ENCODE peak calls at places on chromosomes 5 and 9, in nine cellular contexts. I is stomach, V is suprapubic skin, M is A549, Q is transverse colon, D is sigmoid colon, P is K562, Z is tibial nerve, S is HepG2. X is an unnamed sample.

GRCh38 chr5:94173100-94173499 is 431.7 kb upstream of the POU5F2 start:
- DNase-seq in I (no peak), V (no peak), M (no peak), Q (no peak), D (no peak), P (no peak), Z (no peak), S (no peak), X (no peak)

GRCh38 chr5:157491471-157491870 is 31.5 kb downstream of the NIPAL4 start:
- DNase-seq in I (no peak), V (no peak), M (no peak), Q (no peak), D (peak), P (no peak), Z (no peak), S (no peak), X (no peak)

GRCh38 chr9:694499-695154 is 146.9 kb upstream of the DMRT1 start:
- DNase-seq in I (no peak), V (no peak), M (peak), Q (no peak), D (no peak), P (no peak), Z (no peak), S (no peak), X (no peak)

GRCh38 chr5:38870595-38870994 is 24.8 kb downstream of the OSMR start:
- DNase-seq in I (no peak), V (no peak), M (no peak), Q (no peak), D (no peak), P (no peak), Z (no peak), S (no peak), X (no peak)

GRCh38 chr5:1847056-1847455 is 35.7 kb downstream of the IRX4 start:
- DNase-seq in I (no peak), V (no peak), M (no peak), Q (no peak), D (no peak), P (no peak), Z (no peak), S (no peak), X (no peak)

GRCh38 chr5:539469-540214 is 15.4 kb upstream of the SLC9A3 start:
- DNase-seq in I (no peak), V (peak), M (no peak), Q (peak), D (peak), P (no peak), Z (no peak), S (no peak), X (peak)

GRCh38 chr5:179795863-179796833 is 2.4 kb downstream of the LTC4S start:
- DNase-seq in I (peak), V (peak), M (no peak), Q (peak), D (peak), P (no peak), Z (peak), S (peak), X (peak)

GRCh38 chr9:108133680-108134079 is 644.1 kb upstream of the KLF4 start:
- DNase-seq in I (no peak), V (no peak), M (no peak), Q (no peak), D (no peak), P (no peak), Z (no peak), S (no peak), X (no peak)

GRCh38 chr5:135433626-135434426 is 13.3 kb downstream of the DCANP1 start:
- DNase-seq in I (no peak), V (no peak), M (no peak), Q (no peak), D (no peak), P (peak), Z (no peak), S (peak), X (no peak)

GRCh38 chr9:110033869-110034268 is 174.1 kb downstream of the C9orf152 start:
- DNase-seq in I (no peak), V (no peak), M (no peak), Q (no peak), D (no peak), P (no peak), Z (no peak), S (no peak), X (no peak)

GRCh38 chr5:61933787-61934626 is 372.0 kb upstream of the KIF2A start:
- DNase-seq in I (peak), V (no peak), M (peak), Q (peak), D (no peak), P (peak), Z (peak), S (peak), X (peak)

GRCh38 chr9:124869466-124869985 is 7.6 kb downstream of the ARPC5L start:
- DNase-seq in I (peak), V (no peak), M (no peak), Q (peak), D (no peak), P (peak), Z (no peak), S (no peak), X (no peak)

GRCh38 chr5:136276087-136276486 is 83.1 kb upstream of the SMIM32 start:
- DNase-seq in I (no peak), V (no peak), M (no peak), Q (no peak), D (no peak), P (no peak), Z (no peak), S (peak), X (no peak)

GRCh38 chr5:176542596-176543427 is 5.6 kb upstream of the RNF44 start:
- DNase-seq in I (no peak), V (no peak), M (no peak), Q (no peak), D (no peak), P (peak), Z (no peak), S (no peak), X (peak)

GRCh38 chr5:176541338-176542134 is 4.3 kb upstream of the RNF44 start:
- DNase-seq in I (peak), V (no peak), M (no peak), Q (peak), D (no peak), P (no peak), Z (peak), S (peak), X (peak)

GRCh38 chr5:176545388-176545736 is 3.8 kb upstream of the CDHR2 start:
- DNase-seq in I (no peak), V (no peak), M (no peak), Q (no peak), D (no peak), P (no peak), Z (no peak), S (no peak), X (no peak)

GRCh38 chr5:176542135-176542595 is 5.0 kb upstream of the RNF44 start:
- DNase-seq in I (peak), V (no peak), M (no peak), Q (peak), D (no peak), P (peak), Z (no peak), S (no peak), X (peak)

DNA sequence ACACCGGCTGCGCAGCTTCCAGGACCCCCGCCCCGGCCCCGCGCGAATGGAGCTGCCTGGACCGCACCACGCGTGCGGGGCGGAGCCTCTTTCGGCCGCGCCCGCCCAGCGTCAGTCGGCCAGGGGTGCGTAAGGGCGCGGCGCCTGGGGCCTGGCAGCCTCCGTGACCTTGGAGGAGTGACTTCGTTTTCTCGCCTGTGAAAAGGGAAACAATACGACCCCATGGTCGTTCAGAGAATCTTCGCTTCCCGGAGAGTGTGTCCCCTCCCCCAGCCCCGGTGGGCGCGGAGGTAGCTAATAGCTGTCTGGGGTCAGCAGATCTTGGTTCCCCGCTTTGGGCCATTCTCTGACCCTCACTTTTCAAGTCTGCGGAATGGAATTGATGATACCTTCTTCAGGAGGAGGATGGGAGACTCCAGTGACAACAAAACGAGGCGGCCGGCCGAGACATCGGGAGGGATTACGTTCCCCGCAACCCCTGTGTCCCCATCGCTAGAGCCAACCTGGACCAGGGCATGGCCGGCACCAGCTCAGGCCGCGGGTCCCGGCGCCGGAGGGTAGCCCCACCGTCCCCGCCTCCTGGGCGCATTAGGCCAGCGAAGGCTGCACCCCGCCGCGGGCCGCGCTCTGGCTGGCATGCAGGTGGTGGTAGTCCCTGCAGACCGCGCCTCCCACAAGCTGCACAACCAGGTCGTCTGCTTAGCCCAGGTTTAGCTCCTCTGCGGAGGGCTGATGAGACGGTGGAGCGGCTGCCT is 5.5 kb upstream of the CDHR2 start:
- DNase-seq in I (peak), V (no peak), M (peak), Q (peak), D (peak), P (peak), Z (no peak), S (no peak), X (peak)
- TF ChIP-seq POLR2A in I (no peak), V (peak), M (peak), Q (peak), D (peak), P (peak), Z (peak), S (no peak), X (peak)

GRCh38 chr9:21114311-21114710 is 27.3 kb downstream of the IFNW1 start:
- DNase-seq in I (no peak), V (no peak), M (no peak), Q (no peak), D (no peak), P (no peak), Z (no peak), S (no peak), X (no peak)

DNA sequence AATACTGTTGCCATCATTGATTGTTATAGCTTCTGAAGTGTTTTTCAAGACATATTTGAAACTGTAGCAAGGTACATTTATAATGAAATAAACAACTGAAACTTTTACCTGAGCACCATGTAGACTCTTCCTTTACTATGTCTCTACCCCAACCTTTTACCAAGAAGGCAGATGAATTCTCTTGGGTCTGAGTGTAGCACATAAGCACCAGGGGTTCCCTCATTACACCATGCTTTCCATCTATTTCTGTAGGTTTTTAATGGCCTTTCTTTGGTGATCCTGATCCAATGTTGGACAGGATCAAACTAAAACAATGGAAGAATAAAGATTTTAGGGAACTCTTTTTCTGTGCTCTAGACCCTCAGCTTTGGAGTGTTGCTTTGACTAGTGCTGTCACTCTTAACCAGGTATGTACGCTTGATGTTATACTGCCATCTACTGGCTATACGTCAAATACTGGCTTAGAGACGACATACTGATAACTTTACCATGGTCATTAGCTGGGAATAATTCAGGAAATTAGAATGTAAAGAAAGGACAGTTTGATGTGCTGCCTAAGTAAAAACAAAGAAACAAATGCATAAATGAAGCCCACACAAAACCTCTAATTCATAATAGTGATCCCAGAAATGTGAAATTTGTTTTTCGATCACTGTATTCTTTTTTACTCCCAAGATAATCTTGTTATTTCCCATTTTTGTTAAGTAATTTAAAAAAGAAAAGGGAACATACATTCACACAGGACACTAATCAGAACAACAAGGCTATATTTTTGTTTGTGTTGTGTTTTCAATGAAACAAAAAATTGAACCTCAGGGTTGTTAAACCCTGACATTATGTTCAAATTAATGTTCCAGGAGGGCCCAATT is 30.7 kb downstream of the IFNW1 start:
- DNase-seq in I (no peak), V (no peak), M (peak), Q (no peak), D (no peak), P (no peak), Z (peak), S (peak), X (no peak)
- TF ChIP-seq EP300 in I (no peak), V (no peak), M (no peak), Q (no peak), D (no peak), P (no peak), Z (no peak), S (no peak), X (no peak)

GRCh38 chr9:35520404-35520790 is 30.5 kb downstream of the RUSC2 start:
- DNase-seq in I (no peak), V (no peak), M (no peak), Q (no peak), D (no peak), P (no peak), Z (no peak), S (no peak), X (no peak)

GRCh38 chr9:35518212-35518917 is 28.5 kb downstream of the RUSC2 start:
- DNase-seq in I (peak), V (no peak), M (peak), Q (no peak), D (no peak), P (no peak), Z (no peak), S (peak), X (no peak)

GRCh38 chr9:35517552-35518211 is 27.8 kb downstream of the RUSC2 start:
- DNase-seq in I (no peak), V (no peak), M (no peak), Q (no peak), D (no peak), P (no peak), Z (no peak), S (no peak), X (no peak)

GRCh38 chr9:35519697-35520403 is 29.9 kb downstream of the RUSC2 start:
- DNase-seq in I (no peak), V (no peak), M (no peak), Q (no peak), D (no peak), P (no peak), Z (no peak), S (no peak), X (no peak)

GRCh38 chr9:35518981-35519679 is 29.2 kb downstream of the RUSC2 start:
- DNase-seq in I (no peak), V (no peak), M (no peak), Q (no peak), D (no peak), P (no peak), Z (no peak), S (no peak), X (no peak)
- TF ChIP-seq POLR2A in I (no peak), V (no peak), M (no peak), Q (no peak), D (no peak), P (no peak), Z (no peak), S (no peak), X (no peak)

GRCh38 chr9:91425270-91425669 is 1.6 kb upstream of the NFIL3 start:
- DNase-seq in I (no peak), V (no peak), M (no peak), Q (no peak), D (no peak), P (no peak), Z (no peak), S (no peak), X (no peak)

GRCh38 chr9:91421987-91422765 is 1.5 kb downstream of the NFIL3 start:
- DNase-seq in I (no peak), V (no peak), M (peak), Q (peak), D (no peak), P (no peak), Z (peak), S (peak), X (no peak)

GRCh38 chr9:91422832-91423711 is 560 bp downstream of the NFIL3 start:
- DNase-seq in I (peak), V (peak), M (peak), Q (peak), D (peak), P (no peak), Z (peak), S (peak), X (peak)

GRCh38 chr9:91424403-91425176 is 958 bp upstream of the NFIL3 start:
- DNase-seq in I (peak), V (peak), M (peak), Q (peak), D (peak), P (peak), Z (peak), S (peak), X (peak)

GRCh38 chr9:91423785-91424402 is at the start of gene NFIL3:
- DNase-seq in I (peak), V (peak), M (peak), Q (peak), D (peak), P (peak), Z (peak), S (peak), X (peak)
- TF ChIP-seq EP300 in I (peak), V (no peak), M (no peak), Q (no peak), D (no peak), P (no peak), Z (no peak), S (no peak), X (no peak)

GRCh38 chr9:123344273-123345096 is 11.5 kb upstream of the CRB2 start:
- DNase-seq in I (no peak), V (no peak), M (no peak), Q (no peak), D (no peak), P (no peak), Z (no peak), S (no peak), X (no peak)
- TF ChIP-seq POLR2A in I (no peak), V (no peak), M (no peak), Q (no peak), D (no peak), P (no peak), Z (no peak), S (no peak), X (no peak)

X was measured in ovary.